ENCODE peak calls at places on chromosomes 1 and 21, in four cellular contexts. Q is prostate gland, Z is Panc1, P is GM12878. Y is an unnamed sample.

GRCh38 chr21:36567216-36567917 is 87.4 kb upstream of the CLDN14 start:
- DNase-seq in Q (no peak), Z (no peak), P (no peak), Y (peak)

GRCh38 chr1:198199105-198199504 is 42.3 kb downstream of the NEK7 start:
- DNase-seq in Q (no peak), Z (no peak), P (no peak), Y (no peak)

GRCh38 chr1:54475357-54476230 is 69.4 kb upstream of the SSBP3 start:
- DNase-seq in Q (no peak), Z (no peak), P (no peak), Y (no peak)

GRCh38 chr1:228345201-228345930 is 61.3 kb downstream of the TRIM11 start:
- DNase-seq in Q (no peak), Z (no peak), P (no peak), Y (no peak)

GRCh38 chr21:37202221-37202805 is 64.8 kb downstream of the VPS26C start:
- DNase-seq in Q (no peak), Z (no peak), P (no peak), Y (no peak)

GRCh38 chr1:32538887-32539583 is at the start of gene ZBTB8A:
- DNase-seq in Q (peak), Z (peak), P (no peak), Y (peak)

GRCh38 chr21:26732442-26733221 is 112.6 kb downstream of the ADAMTS1 start:
- DNase-seq in Q (no peak), Z (no peak), P (no peak), Y (no peak)

GRCh38 chr1:6472391-6472790 is 6.4 kb upstream of the TNFRSF25 start:
- DNase-seq in Q (no peak), Z (no peak), P (no peak), Y (no peak)

GRCh38 chr1:41236781-41237180 is 5.3 kb downstream of the SCMH1 start:
- DNase-seq in Q (no peak), Z (no peak), P (no peak), Y (no peak)

GRCh38 chr1:91700332-91700731 is 185.6 kb downstream of the TGFBR3 start:
- DNase-seq in Q (no peak), Z (no peak), P (no peak), Y (no peak)

GRCh38 chr1:27122652-27123051 is 32.3 kb downstream of the SLC9A1 start:
- DNase-seq in Q (peak), Z (peak), P (no peak), Y (no peak)

GRCh38 chr1:63704443-63704842 is 69.4 kb upstream of the ROR1 start:
- DNase-seq in Q (no peak), Z (no peak), P (no peak), Y (no peak)

GRCh38 chr1:74481607-74482006 is 30.8 kb downstream of the LRRC53 start:
- DNase-seq in Q (no peak), Z (no peak), P (no peak), Y (no peak)

GRCh38 chr1:202802998-202803932 is 5.0 kb downstream of the KDM5B start:
- DNase-seq in Q (no peak), Z (no peak), P (no peak), Y (peak)

GRCh38 chr1:8984990-8985389 is 39.3 kb downstream of the CA6 start:
- DNase-seq in Q (no peak), Z (no peak), P (no peak), Y (no peak)

GRCh38 chr1:184888505-184888904 is 85.8 kb downstream of the NIBAN1 start:
- DNase-seq in Q (no peak), Z (no peak), P (no peak), Y (no peak)

GRCh38 chr1:77170687-77171086 is 48.5 kb downstream of the PIGK start:
- DNase-seq in Q (no peak), Z (no peak), P (no peak), Y (no peak)

GRCh38 chr1:41322835-41323234 is 38.4 kb upstream of the FOXO6 start:
- DNase-seq in Q (peak), Z (peak), P (no peak), Y (no peak)

GRCh38 chr1:161009602-161010211 is 11.2 kb downstream of the F11R start:
- DNase-seq in Q (no peak), Z (no peak), P (no peak), Y (no peak)

GRCh38 chr1:60898987-60899386 is 183.4 kb upstream of the NFIA start:
- DNase-seq in Q (no peak), Z (no peak), P (peak), Y (no peak)

GRCh38 chr1:175188936-175189335 is 3.6 kb downstream of the KIAA0040 start:
- DNase-seq in Q (no peak), Z (no peak), P (peak), Y (no peak)

GRCh38 chr1:44707959-44708831 is 22.8 kb downstream of the RNU5D-1 start:
- DNase-seq in Q (no peak), Z (no peak), P (no peak), Y (no peak)

DNA sequence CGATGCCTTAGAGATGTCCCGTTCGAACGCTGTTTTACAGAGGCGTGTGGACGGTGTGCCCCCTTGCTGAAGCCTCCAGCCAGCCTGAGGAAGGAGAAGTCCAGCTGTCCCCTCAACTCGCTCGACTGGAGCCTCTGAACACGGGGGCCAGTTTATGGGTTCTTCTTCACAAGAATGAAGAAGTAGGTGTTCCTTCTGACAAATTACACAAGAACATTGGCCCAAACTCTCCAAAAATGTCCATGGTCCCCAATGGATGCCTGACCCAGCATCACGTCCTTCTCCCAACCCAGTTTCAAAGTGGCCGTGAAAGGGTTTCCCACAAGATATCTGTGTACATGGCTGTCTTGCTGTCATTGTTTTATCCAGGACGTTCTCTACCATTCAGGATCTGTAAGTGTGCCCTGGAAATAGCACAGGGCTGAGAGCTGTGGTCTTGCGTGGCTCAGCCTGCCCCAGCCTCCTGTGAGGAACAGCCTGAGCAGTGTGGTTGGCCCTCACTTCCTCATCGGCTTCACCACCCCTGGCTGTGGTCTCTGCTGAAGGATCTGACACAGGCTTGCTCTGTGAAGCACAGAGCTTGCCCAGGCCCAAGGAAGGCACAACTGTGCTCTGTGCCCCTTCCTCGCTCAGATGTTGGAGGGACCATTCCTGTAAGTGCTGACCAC is 1.0 kb upstream of the S100B start:
- DNase-seq in Q (no peak), Z (no peak), P (peak), Y (no peak)
- H3K4me3 ChIP-seq in Q (no peak), Z (no peak), P (no peak), Y (peak)

GRCh38 chr1:155010211-155010918 is 7.8 kb downstream of the ZBTB7B start:
- DNase-seq in Q (no peak), Z (no peak), P (no peak), Y (no peak)
- TF ChIP-seq POLR2AphosphoS5 in Q (no peak), Z (no peak), P (no peak), Y (no peak)

GRCh38 chr1:156420209-156421061 is 51.4 kb downstream of the RHBG start:
- DNase-seq in Q (no peak), Z (no peak), P (no peak), Y (no peak)
- H3K4me3 ChIP-seq in Q (no peak), Z (no peak), P (peak), Y (no peak)

GRCh38 chr1:85555867-85556577 is 24.5 kb upstream of the CCN1 start:
- DNase-seq in Q (no peak), Z (no peak), P (no peak), Y (no peak)
- TF ChIP-seq POLR2AphosphoS5 in Q (no peak), Z (no peak), P (no peak), Y (no peak)

GRCh38 chr1:209743145-209743482 is 12.7 kb upstream of the TRAF3IP3 start:
- DNase-seq in Q (no peak), Z (no peak), P (no peak), Y (no peak)

GRCh38 chr1:209742409-209743144 is 13.3 kb upstream of the TRAF3IP3 start:
- DNase-seq in Q (no peak), Z (no peak), P (no peak), Y (no peak)

GRCh38 chr1:209737118-209737505 is 18.7 kb upstream of the TRAF3IP3 start:
- DNase-seq in Q (no peak), Z (no peak), P (no peak), Y (no peak)

GRCh38 chr1:209741198-209741597 is 14.7 kb upstream of the TRAF3IP3 start:
- DNase-seq in Q (no peak), Z (no peak), P (no peak), Y (no peak)

GRCh38 chr1:209741889-209742288 is 14.0 kb upstream of the TRAF3IP3 start:
- DNase-seq in Q (no peak), Z (no peak), P (no peak), Y (no peak)
- H3K4me3 ChIP-seq in Q (no peak), Z (no peak), P (no peak), Y (no peak)

DNA sequence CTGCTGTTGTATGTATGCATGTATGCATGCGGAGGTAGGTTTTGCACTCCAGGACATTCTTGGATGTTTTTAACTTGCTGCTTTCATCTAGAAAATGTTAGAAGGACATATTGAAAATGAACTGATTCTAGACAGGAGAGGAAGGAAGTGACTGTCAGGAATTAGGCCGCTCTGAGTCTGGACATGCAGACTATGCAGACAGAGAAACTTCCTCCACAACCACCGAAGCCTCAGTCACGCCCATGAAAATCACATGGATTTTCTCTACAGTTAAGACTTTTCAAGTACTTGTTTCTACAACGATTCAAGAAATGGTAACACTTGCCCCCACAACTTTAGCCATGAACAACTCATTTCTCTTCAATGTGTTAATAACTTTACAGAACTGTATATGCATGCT is 211.1 kb downstream of the SMYD3 start:
- DNase-seq in Q (no peak), Z (no peak), P (no peak), Y (no peak)
- TF ChIP-seq POLR2AphosphoS5 in Q (no peak), Z (no peak), P (no peak), Y (no peak)

GRCh38 chr1:30748098-30748698 is 9.4 kb downstream of the LAPTM5 start:
- DNase-seq in Q (peak), Z (no peak), P (no peak), Y (no peak)
- H3K4me3 ChIP-seq in Q (no peak), Z (no peak), P (peak), Y (no peak)

DNA sequence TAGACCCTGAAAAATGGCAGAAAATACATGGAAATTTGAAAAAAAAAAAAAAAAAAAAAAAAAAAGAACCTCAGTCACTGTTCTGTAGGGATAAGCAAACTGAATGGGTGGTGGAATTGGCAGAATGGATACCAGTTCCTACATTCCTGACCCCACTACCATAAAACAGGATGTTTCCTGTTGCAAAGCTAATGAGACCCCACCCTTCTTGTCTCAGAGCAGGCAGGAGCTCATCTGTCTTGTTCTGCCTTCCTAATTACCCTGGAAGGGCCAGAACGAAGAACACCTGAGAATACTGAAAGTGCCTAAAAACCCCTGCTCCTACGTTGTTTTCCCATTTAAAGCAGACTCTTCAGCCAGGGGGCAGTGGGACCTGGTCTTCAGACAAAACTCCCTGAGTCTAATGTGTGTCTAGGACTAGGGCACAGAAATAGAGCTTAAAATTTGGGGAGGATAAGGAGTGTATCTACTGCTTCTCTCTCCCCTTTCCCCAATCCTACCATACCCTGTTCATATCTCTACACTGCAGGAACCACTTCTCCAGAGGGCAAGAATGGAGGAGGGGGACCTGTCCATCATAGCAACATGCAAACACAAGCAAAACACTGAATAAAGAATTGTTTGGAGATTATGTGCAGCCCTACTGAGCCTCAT is 3.9 kb downstream of the C1orf56 start:
- DNase-seq in Q (no peak), Z (no peak), P (no peak), Y (no peak)
- TF ChIP-seq POLR2AphosphoS5 in Q (no peak), Z (peak), P (peak), Y (peak)

DNA sequence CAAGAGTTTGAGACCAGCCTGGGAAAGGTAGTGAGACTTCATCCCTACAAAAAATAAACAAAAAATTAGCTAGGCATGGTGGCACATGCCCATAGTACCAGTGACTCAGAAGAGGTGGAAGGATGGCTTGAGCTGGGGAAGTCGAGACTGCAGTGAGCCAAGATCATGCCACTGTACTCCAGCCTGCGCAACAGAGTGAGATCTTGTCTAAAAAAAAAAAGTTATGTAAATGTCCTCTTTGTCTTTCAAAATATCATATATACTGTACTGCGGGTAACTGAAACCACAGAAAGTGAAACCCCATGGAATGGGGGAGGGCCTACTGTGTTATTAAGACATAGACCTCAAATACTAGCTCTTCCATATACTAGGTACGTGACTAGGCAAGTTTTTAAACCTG is 20.8 kb downstream of the ACADM start:
- DNase-seq in Q (no peak), Z (no peak), P (no peak), Y (no peak)
- H3K4me3 ChIP-seq in Q (no peak), Z (no peak), P (peak), Y (no peak)

GRCh38 chr1:12584900-12585525 is 33.0 kb downstream of the DHRS3 start:
- DNase-seq in Q (no peak), Z (no peak), P (no peak), Y (no peak)
- TF ChIP-seq POLR2AphosphoS5 in Q (no peak), Z (no peak), P (no peak), Y (no peak)

Y was measured in SK-N-MC.